ENCODE peak calls at places on chromosomes 11 and 22, in ten cellular contexts. F is left ventricle myocardium inferior; M is stimulated activated CD8-positive, alpha-beta memory T cell treated with anti-CD3 and anti-CD28 coated beads, Interleukin-2, amount 100 ng/mL, for 1 hour; I is lower lobe of right lung; A is CD8-positive, alpha-beta memory T cell; X is activated CD4-positive, alpha-beta memory T cell treated with anti-CD3 and anti-CD28 coated beads, Interleukin-2, amount 10 ng/mL, durations not matched to agents 7 days and 5 days; C is foreskin fibroblast; L is GM13976; E is heart right ventricle; S is OCI-LY7. K is an unnamed sample.

GRCh38 chr11:59429924-59430516 is 3.8 kb upstream of the OR5A2 start:
- DNase-seq in E (no peak), L (peak), F (no peak), S (peak), X (peak), A (peak), M (no peak), C (peak), I (no peak), K (no peak)

GRCh38 chr11:15053201-15053685 is 20.1 kb upstream of the CALCB start:
- DNase-seq in A (no peak), F (no peak), X (no peak), E (no peak), M (no peak), C (no peak), I (no peak), S (no peak), L (no peak), K (no peak)

GRCh38 chr22:24417901-24418641 is 9.3 kb upstream of the ADORA2A start:
- DNase-seq in S (no peak), I (peak), A (no peak), E (no peak), X (no peak), M (no peak), L (no peak), F (no peak), C (peak), K (no peak)

GRCh38 chr11:30128269-30128932 is 102.4 kb upstream of the FSHB start:
- DNase-seq in C (peak), I (no peak), A (peak), S (peak), M (no peak), F (no peak), X (no peak), E (no peak), L (peak), K (no peak)

GRCh38 chr11:115222218-115222862 is 281.9 kb downstream of the CADM1 start:
- DNase-seq in F (no peak), I (no peak), S (peak), X (peak), C (peak), L (peak), A (no peak), M (no peak), E (no peak), K (no peak)

GRCh38 chr22:48721394-48721666 is 1106.3 kb downstream of the BRD1 start:
- DNase-seq in C (no peak), E (no peak), I (no peak), F (no peak), X (no peak), L (no peak), S (no peak), A (no peak), M (no peak), K (no peak)

GRCh38 chr11:10305262-10305963 is 540 bp downstream of the ADM start:
- DNase-seq in E (peak), I (peak), C (no peak), M (no peak), F (peak), L (peak), S (no peak), X (peak), A (peak), K (peak)

GRCh38 chr11:38784164-38784563 is 2186.1 kb upstream of the RAG2 start:
- DNase-seq in L (no peak), X (no peak), C (no peak), I (no peak), E (no peak), F (no peak), S (no peak), M (no peak), A (no peak), K (no peak)

GRCh38 chr22:30694638-30695350 is at the start of gene OSBP2:
- DNase-seq in S (no peak), I (peak), L (peak), E (peak), C (no peak), X (peak), A (peak), M (no peak), F (peak), K (peak)

K was measured in uterus.